ENCODE peak calls at places on chromosomes 13 and 19, in six cellular contexts. C is fibroblast of pulmonary artery, J is pons, H is cardiac muscle cell, F is NCI-H1930, B is HTR-8/SVneo. X is an unnamed sample.

GRCh38 chr19:48724796-48725753 is 5.5 kb upstream of the MAMSTR start:
- DNase-seq in C (peak; percentile 99), F (peak; percentile 43), B (peak; percentile 72), J (peak; percentile 75), H (peak; percentile 98), X (peak; percentile 92)

GRCh38 chr13:97254809-97255208 is 32.7 kb downstream of the MBNL2 start:
- DNase-seq in B (no peak), F (no peak), H (no peak), J (no peak), C (no peak), X (peak; percentile 72)

GRCh38 chr19:51690359-51691121 is 2.6 kb upstream of the SPACA6 start:
- DNase-seq in H (peak; percentile 91), B (peak; percentile 66), F (no peak), J (peak; percentile 66), C (peak; percentile 88), X (peak; percentile 83)

GRCh38 chr13:71877280-71877653 is 10.3 kb upstream of the DACH1 start:
- DNase-seq in B (no peak), H (no peak), F (no peak), C (no peak), J (no peak), X (no peak)

GRCh38 chr13:46698910-46699460 is 98.0 kb downstream of the ESD start:
- DNase-seq in J (no peak), C (peak; percentile 73), H (peak; percentile 62), F (no peak), B (no peak), X (peak; percentile 49)

GRCh38 chr13:63436288-63436687 is 2020.6 kb upstream of the PCDH20 start:
- DNase-seq in C (no peak), H (no peak), J (no peak), F (no peak), B (no peak), X (no peak)

GRCh38 chr19:39407394-39407643 is 672 bp downstream of the ZFP36 start:
- DNase-seq in C (no peak), J (no peak), B (no peak), H (no peak), F (no peak), X (no peak)

GRCh38 chr19:3653865-3654513 is 27.4 kb upstream of the CACTIN start:
- DNase-seq in H (no peak), C (no peak), J (no peak), F (no peak), B (no peak), X (no peak)

GRCh38 chr13:41603917-41604316 is 146.6 kb downstream of the RGCC start:
- DNase-seq in H (peak; percentile 56), B (no peak), J (no peak), C (peak; percentile 79), F (no peak), X (peak; percentile 75)